ENCODE peak calls at places on chromosome 1, in ten cellular contexts. A is A549, J is ovary, W is K562, S is uterus, I is stomach, K is GM12878, U is lower leg skin, F is gastrocnemius medialis, Z is thyroid gland. E is an unnamed sample.

GRCh38 chr1:64471724-64472276 is 1.9 kb downstream of the CACHD1 start:
- DNase-seq in A (no peak), J (no peak), W (no peak), S (no peak), I (no peak), K (no peak), U (no peak), F (no peak), Z (no peak), E (peak; percentile 28)

GRCh38 chr1:168865850-168866620 is 137.0 kb upstream of the DPT start:
- DNase-seq in A (peak; percentile 26), J (no peak), W (no peak), S (no peak), I (no peak), K (no peak), U (no peak), F (no peak), Z (no peak), E (no peak)

GRCh38 chr1:80882552-80882951 is 918.2 kb upstream of the ADGRL2 start:
- DNase-seq in A (peak; percentile 41), J (no peak), W (no peak), S (no peak), I (no peak), K (no peak), U (no peak), F (no peak), Z (no peak), E (peak; percentile 7)

GRCh38 chr1:56473582-56474270 is 105.6 kb downstream of the PLPP3 start:
- DNase-seq in A (no peak), J (no peak), W (no peak), S (no peak), I (no peak), K (no peak), U (no peak), F (no peak), Z (peak; percentile 58), E (no peak)

GRCh38 chr1:17632106-17632505 is 92.6 kb downstream of the ARHGEF10L start:
- DNase-seq in A (no peak), J (no peak), W (no peak), S (no peak), I (no peak), K (no peak), U (no peak), F (no peak), Z (no peak), E (no peak)

GRCh38 chr1:145847827-145848226 is 2.4 kb downstream of the NUDT17 start:
- DNase-seq in A (no peak), J (no peak), W (no peak), S (no peak), I (no peak), K (no peak), U (no peak), F (no peak), Z (no peak), E (no peak)

GRCh38 chr1:15215116-15215515 is 31.9 kb upstream of the FHAD1 start:
- DNase-seq in A (no peak), J (peak; percentile 61), W (no peak), S (no peak), I (no peak), K (no peak), U (no peak), F (no peak), Z (no peak), E (no peak)

GRCh38 chr1:178540646-178541045 is 27.7 kb downstream of the TEX35 start:
- DNase-seq in A (no peak), J (no peak), W (no peak), S (no peak), I (no peak), K (no peak), U (no peak), F (no peak), Z (no peak), E (peak; percentile 56)

GRCh38 chr1:83641828-83642443 is 357.0 kb downstream of the TTLL7 start:
- DNase-seq in A (no peak), J (peak; percentile 26), W (no peak), S (peak; percentile 38), I (no peak), K (no peak), U (no peak), F (no peak), Z (no peak), E (no peak)

GRCh38 chr1:225654688-225655508 is 2.0 kb upstream of the ENAH start:
- DNase-seq in A (no peak), J (no peak), W (no peak), S (no peak), I (no peak), K (no peak), U (no peak), F (peak; percentile 25), Z (no peak), E (no peak)
- TF ChIP-seq POLR2A in A (no peak), J (no peak), W (no peak), S (no peak), I (no peak), K (no peak), U (no peak), F (no peak), Z (no peak), E (no peak)

DNA sequence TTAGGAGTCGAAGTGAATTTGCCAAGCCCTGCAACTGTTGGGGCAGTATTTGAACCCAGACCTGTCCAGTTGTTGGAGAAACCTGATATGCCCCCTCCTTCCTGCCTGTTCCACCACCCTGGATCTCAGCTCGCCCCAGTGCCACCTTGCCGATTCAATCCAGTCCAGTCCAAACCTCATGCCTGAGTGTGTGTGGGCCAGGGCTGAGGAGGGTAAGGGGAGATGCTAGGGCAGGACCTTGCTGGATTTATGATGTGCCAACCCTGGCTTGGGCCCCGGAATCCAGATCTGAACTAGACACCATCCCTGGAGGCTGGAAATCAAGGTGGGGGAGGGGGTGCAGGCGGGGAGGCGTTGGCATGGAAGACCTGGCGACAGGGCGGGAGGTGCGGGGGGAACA is 98.9 kb upstream of the WNT4 start:
- DNase-seq in A (no peak), J (no peak), W (no peak), S (no peak), I (no peak), K (no peak), U (no peak), F (no peak), Z (no peak), E (no peak)
- TF ChIP-seq POLR2A in A (no peak), J (no peak), W (no peak), S (no peak), I (no peak), K (no peak), U (no peak), F (no peak), Z (no peak), E (no peak)

GRCh38 chr1:9653783-9654517 is 2.4 kb downstream of the PIK3CD start:
- DNase-seq in A (no peak), J (no peak), W (no peak), S (no peak), I (no peak), K (no peak), U (no peak), F (no peak), Z (no peak), E (no peak)

GRCh38 chr1:9651220-9651564 is 339 bp upstream of the PIK3CD start:
- DNase-seq in A (no peak), J (no peak), W (no peak), S (no peak), I (no peak), K (no peak), U (no peak), F (no peak), Z (no peak), E (no peak)

GRCh38 chr1:9652379-9653194 is 1.1 kb downstream of the PIK3CD start:
- DNase-seq in A (no peak), J (no peak), W (peak; percentile 51), S (no peak), I (peak; percentile 31), K (no peak), U (no peak), F (no peak), Z (no peak), E (no peak)

GRCh38 chr1:9653195-9653782 is 1.8 kb downstream of the PIK3CD start:
- DNase-seq in A (no peak), J (no peak), W (no peak), S (no peak), I (no peak), K (no peak), U (no peak), F (no peak), Z (no peak), E (no peak)

DNA sequence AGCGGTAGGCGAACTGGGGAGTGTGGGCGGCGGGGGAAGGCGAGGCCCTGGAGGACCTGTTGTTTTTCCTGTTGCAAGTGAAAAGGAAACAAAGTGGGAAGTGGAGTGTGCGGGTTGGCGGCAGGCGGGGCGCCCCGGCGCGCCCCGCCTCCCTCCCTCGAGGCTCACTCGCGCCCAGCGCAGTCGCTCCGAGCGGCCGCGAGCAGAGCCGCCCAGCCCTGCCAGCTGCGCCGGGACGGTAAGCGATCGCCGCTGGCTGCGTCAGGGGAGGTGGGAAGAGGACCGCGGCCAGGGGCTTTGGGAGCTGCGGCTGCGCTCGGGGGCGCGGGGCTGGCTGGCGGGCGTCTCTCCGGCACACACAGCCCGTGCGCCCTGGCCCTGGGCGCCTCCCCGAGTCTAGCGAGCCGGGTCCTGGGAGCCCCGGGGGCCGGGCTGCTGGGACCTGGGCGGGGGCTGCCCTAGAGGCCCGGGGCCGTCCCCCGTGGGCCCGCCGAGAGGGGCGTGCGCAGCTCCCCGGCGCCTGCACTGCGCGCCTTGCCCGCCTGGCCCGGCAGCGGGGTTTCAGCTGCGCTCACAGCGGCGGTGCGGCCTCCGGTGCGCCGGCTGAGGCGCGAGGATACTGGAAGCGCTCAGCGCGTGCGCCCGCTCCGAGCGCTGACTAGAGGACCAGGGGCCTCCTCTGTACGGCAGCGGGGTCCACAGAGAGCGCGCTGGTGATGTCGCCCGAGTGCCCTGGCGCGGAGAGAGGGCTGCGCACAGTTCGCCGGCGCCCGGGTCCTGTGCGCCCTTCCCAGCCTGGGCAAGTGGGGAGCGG is at the start of gene PIK3CD:
- DNase-seq in A (peak; percentile 22), J (no peak), W (peak; percentile 68), S (no peak), I (no peak), K (no peak), U (no peak), F (no peak), Z (peak; percentile 35), E (no peak)
- TF ChIP-seq POLR2A in A (no peak), J (no peak), W (no peak), S (no peak), I (no peak), K (peak; percentile 79), U (no peak), F (no peak), Z (no peak), E (no peak)

DNA sequence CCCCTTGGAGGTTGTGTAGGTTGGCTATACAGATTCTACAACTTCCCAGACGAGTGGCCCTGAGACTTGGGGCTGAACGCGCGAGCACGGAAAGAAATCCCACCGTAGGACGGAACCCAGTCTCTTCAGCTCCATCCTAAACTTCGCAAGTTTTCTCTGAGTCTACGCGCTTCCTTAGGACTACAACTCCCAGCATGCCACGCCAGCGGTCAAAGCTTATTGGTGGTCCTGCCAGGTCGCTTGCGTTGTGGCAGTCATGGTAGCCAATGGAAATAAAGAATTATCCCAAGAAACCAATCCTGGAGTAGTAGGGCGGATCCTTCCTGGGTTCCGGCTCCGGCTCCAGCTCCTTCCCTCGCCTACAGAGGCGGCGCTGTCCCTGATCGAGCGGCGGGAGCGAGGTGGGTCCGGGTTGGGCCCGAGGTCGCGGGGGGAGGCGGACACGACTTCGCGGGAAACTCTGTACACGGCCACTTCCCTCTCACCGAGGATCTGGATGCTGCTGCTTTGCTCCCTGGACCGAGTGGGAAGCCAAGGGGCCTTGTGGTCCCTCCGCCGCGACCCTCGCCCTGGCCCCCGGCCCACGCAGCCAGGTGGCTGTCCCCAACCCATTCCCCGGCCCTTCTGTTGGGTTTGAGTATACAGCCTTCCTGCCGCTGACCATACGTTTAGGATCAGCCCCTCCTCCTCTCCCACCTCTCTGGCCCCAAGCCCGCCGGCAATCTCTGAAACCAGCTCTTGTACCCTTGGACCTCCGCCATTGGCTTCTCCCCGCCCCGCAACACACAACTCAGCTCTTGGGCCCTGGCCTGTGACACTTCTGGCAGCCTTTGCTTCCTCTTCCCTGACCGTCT is at the start of gene ZNF691:
- DNase-seq in A (peak; percentile 95), J (peak; percentile 91), W (peak; percentile 98), S (peak; percentile 92), I (peak; percentile 94), K (peak; percentile 92), U (peak; percentile 99), F (peak; percentile 97), Z (peak; percentile 95), E (peak; percentile 96)
- TF ChIP-seq POLR2A in A (peak; percentile 39), J (peak; percentile 66), W (peak; percentile 91), S (peak; percentile 51), I (no peak), K (peak; percentile 90), U (no peak), F (peak; percentile 74), Z (no peak), E (peak; percentile 67)